ENCODE peak calls at places on chromosome 4, in four cellular contexts. V, W, E and I are unnamed samples.

GRCh38 chr4:3285558-3286334 is 7.1 kb upstream of the RGS12 start:
- DNase-seq in V (no peak), W (peak), E (peak), I (peak)

GRCh38 chr4:152408514-152409327 is 127.2 kb downstream of the FBXW7 start:
- DNase-seq in V (no peak), W (no peak), E (no peak), I (peak)

GRCh38 chr4:1793940-1794808 is 1.1 kb downstream of the FGFR3 start:
- DNase-seq in V (no peak), W (no peak), E (no peak), I (peak)

GRCh38 chr4:15689540-15689939 is 7.9 kb downstream of the FAM200B start:
- DNase-seq in V (no peak), W (peak), E (no peak), I (peak)

GRCh38 chr4:99808260-99808857 is 8.3 kb upstream of the DAPP1 start:
- DNase-seq in V (peak), W (peak), E (no peak), I (peak)

GRCh38 chr4:161183729-161184128 is 980.1 kb downstream of the FSTL5 start:
- DNase-seq in V (no peak), W (no peak), E (no peak), I (no peak)

GRCh38 chr4:15756361-15756861 is 21.7 kb upstream of the CD38 start:
- DNase-seq in V (peak), W (no peak), E (no peak), I (peak)

GRCh38 chr4:6917445-6918241 is 8.0 kb downstream of the TBC1D14 start:
- DNase-seq in V (no peak), W (peak), E (no peak), I (no peak)

GRCh38 chr4:174273960-174274359 is 9.5 kb downstream of the FBXO8 start:
- DNase-seq in V (no peak), W (no peak), E (no peak), I (no peak)

GRCh38 chr4:139525414-139525813 is 30.6 kb downstream of the SETD7 start:
- DNase-seq in V (no peak), W (no peak), E (no peak), I (no peak)

GRCh38 chr4:76166480-76166879 is 18.3 kb upstream of the NUP54 start:
- DNase-seq in V (no peak), W (no peak), E (no peak), I (no peak)

GRCh38 chr4:177442623-177443155 is 452 bp upstream of the AGA start:
- DNase-seq in V (no peak), W (peak), E (no peak), I (peak)

GRCh38 chr4:122783301-122784215 is 43.1 kb upstream of the FGF2 start:
- DNase-seq in V (no peak), W (peak), E (no peak), I (peak)

GRCh38 chr4:122661661-122662160 is 40.8 kb upstream of the IL21 start:
- DNase-seq in V (no peak), W (no peak), E (no peak), I (peak)

GRCh38 chr4:40121515-40121914 is 64.9 kb downstream of the N4BP2 start:
- DNase-seq in V (no peak), W (peak), E (no peak), I (peak)

GRCh38 chr4:3871181-3871852 is 105.1 kb downstream of the ADRA2C start:
- DNase-seq in V (no peak), W (no peak), E (no peak), I (no peak)

GRCh38 chr4:10129196-10130185 is 12.9 kb upstream of the WDR1 start:
- DNase-seq in V (no peak), W (no peak), E (no peak), I (no peak)

GRCh38 chr4:159925770-159926169 is 822.9 kb downstream of the RAPGEF2 start:
- DNase-seq in V (no peak), W (no peak), E (no peak), I (no peak)

GRCh38 chr4:159864337-159864736 is 761.5 kb downstream of the RAPGEF2 start:
- DNase-seq in V (no peak), W (no peak), E (no peak), I (no peak)

GRCh38 chr4:36043901-36044300 is 200.4 kb downstream of the ARAP2 start:
- DNase-seq in V (no peak), W (no peak), E (no peak), I (no peak)

GRCh38 chr4:174402470-174403176 is 118.9 kb downstream of the CEP44 start:
- DNase-seq in V (no peak), W (no peak), E (no peak), I (no peak)

GRCh38 chr4:153222790-153223417 is 18.7 kb downstream of the TRIM2 start:
- DNase-seq in V (no peak), W (peak), E (peak), I (peak)

GRCh38 chr4:13647012-13647411 is 19.5 kb upstream of the BOD1L1 start:
- DNase-seq in V (no peak), W (no peak), E (no peak), I (peak)

GRCh38 chr4:5664778-5665177 is 43.6 kb downstream of the EVC2 start:
- DNase-seq in V (no peak), W (no peak), E (no peak), I (no peak)